ENCODE peak calls at places on chromosomes 4 and X, in seven cellular contexts. F, R, V, D, H, Z and X are unnamed samples.

GRCh38 chr4:21768349-21769310 is 179.9 kb downstream of the KCNIP4 start:
- DNase-seq in H (no peak), F (no peak), R (no peak), D (peak), V (no peak), Z (no peak), X (no peak)

GRCh38 chr4:157223446-157223845 is 2.9 kb downstream of the GRIA2 start:
- DNase-seq in D (no peak), R (no peak), V (no peak), Z (no peak), F (no peak), H (no peak), X (no peak)

GRCh38 chr4:29970626-29971025 is 749.5 kb upstream of the PCDH7 start:
- DNase-seq in R (no peak), F (no peak), V (no peak), Z (no peak), D (no peak), H (no peak), X (no peak)

GRCh38 chrX:24355095-24355494 is 5.3 kb upstream of the SUPT20HL1 start:
- DNase-seq in F (no peak), V (no peak), H (no peak), R (no peak), Z (no peak), D (peak), X (no peak)

GRCh38 chr4:123649644-123650356 is 253.2 kb downstream of the SPRY1 start:
- DNase-seq in D (peak), Z (no peak), H (no peak), R (peak), F (no peak), V (no peak), X (no peak)

GRCh38 chrX:153968754-153969124 is 2.9 kb downstream of the HCFC1 start:
- DNase-seq in H (no peak), R (no peak), F (peak), Z (no peak), D (no peak), V (no peak), X (peak)

GRCh38 chr4:137531951-137532868 is at the start of gene PCDH18:
- DNase-seq in D (peak), F (peak), V (peak), R (peak), H (peak), Z (peak), X (no peak)

GRCh38 chrX:112866175-112866574 is 25.5 kb upstream of the AMOT start:
- DNase-seq in H (no peak), D (no peak), V (no peak), Z (no peak), R (no peak), F (no peak), X (no peak)

GRCh38 chr4:100314057-100314456 is 123.8 kb upstream of the DDIT4L start:
- DNase-seq in V (no peak), R (no peak), H (no peak), F (no peak), D (no peak), Z (no peak), X (no peak)

GRCh38 chrX:25012793-25013592 is 2.8 kb downstream of the ARX start:
- DNase-seq in Z (no peak), D (peak), R (peak), H (no peak), F (no peak), V (no peak), X (no peak)

GRCh38 chr4:13047591-13047990 is 436.5 kb downstream of the RAB28 start:
- DNase-seq in V (no peak), D (no peak), R (no peak), H (no peak), Z (no peak), F (no peak), X (no peak)

GRCh38 chr4:90099795-90100194 is 27.4 kb upstream of the CCSER1 start:
- DNase-seq in R (no peak), F (no peak), V (no peak), H (no peak), D (peak), Z (no peak), X (no peak)

GRCh38 chr4:138707746-138708145 is 307.8 kb upstream of the NOCT start:
- DNase-seq in Z (no peak), R (no peak), D (no peak), H (no peak), V (no peak), F (no peak), X (no peak)

GRCh38 chr4:187098429-187098828 is 374.8 kb upstream of the FAT1 start:
- DNase-seq in F (no peak), Z (no peak), D (no peak), R (no peak), V (no peak), H (no peak), X (no peak)

GRCh38 chr4:69321153-69321729 is 41.0 kb downstream of the UGT2B28 start:
- DNase-seq in H (no peak), F (no peak), V (no peak), Z (no peak), D (no peak), R (no peak), X (no peak)

GRCh38 chr4:112290341-112290740 is 4.6 kb upstream of the TIFA start:
- DNase-seq in H (no peak), R (no peak), V (peak), Z (no peak), D (no peak), F (no peak), X (no peak)

GRCh38 chr4:99594818-99595217 is 20.2 kb downstream of the MTTP start:
- DNase-seq in H (no peak), F (no peak), R (no peak), V (no peak), Z (no peak), D (no peak), X (no peak)

GRCh38 chr4:55791666-55792065 is 27.9 kb upstream of the EXOC1L start:
- DNase-seq in R (no peak), H (no peak), F (no peak), V (no peak), Z (no peak), D (peak), X (no peak)

GRCh38 chr4:65302145-65302544 is 368.1 kb downstream of the EPHA5 start:
- DNase-seq in F (no peak), R (no peak), H (no peak), D (peak), Z (no peak), V (no peak), X (no peak)

GRCh38 chrX:134004038-134004437 is 18.6 kb upstream of the GPC3 start:
- DNase-seq in H (no peak), D (peak), V (no peak), R (no peak), F (no peak), Z (no peak), X (no peak)

GRCh38 chrX:40104649-40105015 is 6.9 kb upstream of the BCOR start:
- DNase-seq in H (no peak), R (no peak), F (no peak), D (no peak), V (no peak), Z (no peak), X (no peak)

GRCh38 chr4:186844059-186844681 is 120.5 kb upstream of the FAT1 start:
- DNase-seq in R (no peak), F (no peak), H (no peak), V (no peak), D (peak), Z (no peak), X (no peak)

GRCh38 chr4:155419266-155419665 is 42.5 kb upstream of the MAP9 start:
- DNase-seq in V (no peak), F (no peak), H (no peak), Z (no peak), R (no peak), D (peak), X (no peak)

GRCh38 chr4:95701500-95701899 is 138.4 kb upstream of the PDHA2 start:
- DNase-seq in Z (no peak), V (no peak), H (no peak), D (no peak), F (no peak), R (no peak), X (no peak)

GRCh38 chrX:70281951-70282350 is at the start of gene RAB41:
- DNase-seq in F (no peak), D (no peak), H (no peak), Z (no peak), R (no peak), V (no peak), X (no peak)

GRCh38 chrX:56763556-56764152 is 34.6 kb downstream of the NBDY start:
- DNase-seq in Z (peak), F (peak), V (no peak), R (no peak), D (no peak), H (no peak), X (no peak)

GRCh38 chrX:48468693-48469691 is 1.1 kb downstream of the SLC38A5 start:
- DNase-seq in R (peak), V (no peak), F (peak), D (no peak), H (no peak), Z (no peak), X (peak)

GRCh38 chrX:99722094-99722493 is 688.0 kb downstream of the PCDH19 start:
- DNase-seq in D (no peak), H (no peak), V (no peak), F (no peak), R (peak), Z (no peak), X (no peak)

GRCh38 chrX:19040373-19040772 is 56.5 kb upstream of the PHKA2 start:
- DNase-seq in Z (no peak), R (no peak), V (no peak), H (no peak), F (no peak), D (no peak), X (no peak)

GRCh38 chr4:54165438-54165837 is 63.7 kb upstream of the PDGFRA start:
- DNase-seq in H (no peak), D (peak), V (no peak), F (no peak), Z (no peak), R (no peak), X (no peak)

GRCh38 chrX:30702736-30703135 is 49.5 kb downstream of the GK start:
- DNase-seq in F (no peak), V (no peak), D (peak), H (no peak), R (no peak), Z (no peak), X (no peak)

GRCh38 chrX:52262195-52262546 is 77.5 kb downstream of the MAGED4 start:
- DNase-seq in R (no peak), V (no peak), F (peak), Z (no peak), D (no peak), H (no peak), X (no peak)

GRCh38 chr4:1081689-1082040 is 31.7 kb downstream of the RNF212 start:
- DNase-seq in V (no peak), F (no peak), D (peak), R (no peak), Z (no peak), H (no peak), X (no peak)

GRCh38 chrX:64350521-64350920 is 44.7 kb downstream of the MTMR8 start:
- DNase-seq in V (no peak), F (no peak), Z (no peak), H (no peak), D (no peak), R (no peak), X (no peak)

GRCh38 chr4:23959401-23960148 is 69.7 kb upstream of the PPARGC1A start:
- DNase-seq in H (no peak), V (no peak), Z (no peak), D (no peak), F (no peak), R (no peak), X (no peak)

GRCh38 chrX:111759676-111760075 is 78.7 kb downstream of the ALG13 start:
- DNase-seq in H (no peak), D (no peak), R (no peak), Z (no peak), F (no peak), V (no peak), X (no peak)

GRCh38 chr4:8297691-8298485 is 28.3 kb downstream of the HTRA3 start:
- DNase-seq in V (no peak), D (no peak), F (no peak), R (peak), H (no peak), Z (peak), X (no peak)

GRCh38 chrX:72052415-72053090 is 79.2 kb downstream of the RTL5 start:
- DNase-seq in R (no peak), H (no peak), Z (no peak), F (no peak), D (no peak), V (no peak), X (no peak)

GRCh38 chr4:17812125-17812524 is 1.3 kb downstream of the NCAPG start:
- DNase-seq in D (no peak), F (no peak), Z (no peak), H (no peak), V (no peak), R (no peak), X (no peak)